ENCODE peak calls at places on chromosomes 2 and 18, in seven cellular contexts. H is ACHN; I is SK-N-DZ; K is NCI-H524; T is NCI-H345; G is spleen; V is stimulated activated CD8-positive, alpha-beta memory T cell treated with anti-CD3 and anti-CD28 coated beads, Interleukin-2, amount 100 ng/mL, for 48 hours. O is an unnamed sample.

GRCh38 chr2:214960677-214961076 is 151.2 kb upstream of the BARD1 start:
- DNase-seq in H (peak), I (no peak), K (no peak), T (no peak), G (no peak), V (no peak), O (no peak)

GRCh38 chr2:9258501-9258900 is 51.9 kb downstream of the ASAP2 start:
- DNase-seq in H (no peak), I (no peak), K (no peak), T (no peak), G (no peak), V (no peak), O (no peak)

GRCh38 chr2:10266133-10266620 is 36.5 kb upstream of the HPCAL1 start:
- DNase-seq in H (no peak), I (no peak), K (no peak), T (no peak), G (peak), V (no peak), O (peak)

GRCh38 chr2:24315669-24316068 is 44.7 kb downstream of the ITSN2 start:
- DNase-seq in H (no peak), I (no peak), K (no peak), T (no peak), G (no peak), V (no peak), O (no peak)

GRCh38 chr2:142596334-142597088 is 281.0 kb upstream of the KYNU start:
- DNase-seq in H (no peak), I (no peak), K (no peak), T (no peak), G (no peak), V (no peak), O (no peak)

GRCh38 chr2:26852405-26853348 is 4.7 kb downstream of the DPYSL5 start:
- DNase-seq in H (no peak), I (peak), K (peak), T (no peak), G (no peak), V (no peak), O (no peak)

GRCh38 chr2:8004250-8004681 is 677.6 kb upstream of the ID2 start:
- DNase-seq in H (no peak), I (no peak), K (no peak), T (peak), G (no peak), V (no peak), O (no peak)

GRCh38 chr2:212926948-212927347 is 224.5 kb downstream of the IKZF2 start:
- DNase-seq in H (no peak), I (no peak), K (no peak), T (no peak), G (no peak), V (no peak), O (no peak)

GRCh38 chr2:57733959-57734358 is 312.6 kb upstream of the VRK2 start:
- DNase-seq in H (no peak), I (no peak), K (no peak), T (no peak), G (no peak), V (no peak), O (no peak)

GRCh38 chr2:48471048-48471474 is 58.9 kb upstream of the STON1 start:
- DNase-seq in H (peak), I (peak), K (no peak), T (no peak), G (no peak), V (no peak), O (no peak)

GRCh38 chr2:208234786-208235185 is 20.1 kb downstream of the IDH1 start:
- DNase-seq in H (no peak), I (no peak), K (no peak), T (no peak), G (no peak), V (no peak), O (no peak)

GRCh38 chr2:196967126-196967525 is 40.6 kb upstream of the PGAP1 start:
- DNase-seq in H (no peak), I (peak), K (no peak), T (no peak), G (no peak), V (no peak), O (peak)

GRCh38 chr2:84919885-84920580 is 14.6 kb downstream of the TMSB10 start:
- DNase-seq in H (peak), I (no peak), K (no peak), T (peak), G (no peak), V (no peak), O (peak)

GRCh38 chr18:58915006-58915799 is 50.5 kb downstream of the ZNF532 start:
- DNase-seq in H (peak), I (no peak), K (no peak), T (no peak), G (no peak), V (no peak), O (no peak)

GRCh38 chr2:168416555-168416954 is 39.5 kb upstream of the CERS6 start:
- DNase-seq in H (no peak), I (no peak), K (no peak), T (no peak), G (no peak), V (no peak), O (no peak)

GRCh38 chr2:120736955-120737801 is 1.5 kb downstream of the GLI2 start:
- DNase-seq in H (peak), I (peak), K (peak), T (peak), G (peak), V (no peak), O (peak)

GRCh38 chr2:234286118-234286598 is 210.7 kb downstream of the ARL4C start:
- DNase-seq in H (no peak), I (no peak), K (no peak), T (no peak), G (no peak), V (no peak), O (no peak)

GRCh38 chr2:29110916-29111315 is 4.3 kb upstream of the CLIP4 start:
- DNase-seq in H (no peak), I (no peak), K (no peak), T (no peak), G (no peak), V (no peak), O (no peak)